ENCODE peak calls at places on chromosomes 4 and X, in seven cellular contexts. One of them, this sample, is unnamed.

GRCh38 chr4:142845293-142846070 is 619 bp downstream of the INPP4B start:
- DNase-seq in cardiac muscle cell: peak; percentile 54
- DNase-seq in stimulated activated CD4-positive, alpha-beta T cell treated with anti-CD3 and anti-CD28 coated beads, Interleukin-4, amount 100 ng/mL, for 48 hours: no peak
- DNase-seq in pons: no peak
- DNase-seq in NCI-H510A: no peak
- DNase-seq in BJ: no peak
- DNase-seq in mucosa of gallbladder: no peak
- DNase-seq in this sample: peak; percentile 67

GRCh38 chrX:57121162-57121741 is at the start of gene SPIN2B:
- DNase-seq in pons: peak; percentile 63
- DNase-seq in stimulated activated CD4-positive, alpha-beta T cell treated with anti-CD3 and anti-CD28 coated beads, Interleukin-4, amount 100 ng/mL, for 48 hours: peak; percentile 79
- DNase-seq in cardiac muscle cell: peak; percentile 88
- DNase-seq in NCI-H510A: peak; percentile 69
- DNase-seq in mucosa of gallbladder: peak; percentile 72
- DNase-seq in BJ: peak; percentile 22
- DNase-seq in this sample: peak; percentile 97

GRCh38 chrX:136156560-136157117 is 9.3 kb downstream of the FHL1 start:
- DNase-seq in stimulated activated CD4-positive, alpha-beta T cell treated with anti-CD3 and anti-CD28 coated beads, Interleukin-4, amount 100 ng/mL, for 48 hours: no peak
- DNase-seq in NCI-H510A: no peak
- DNase-seq in mucosa of gallbladder: no peak
- DNase-seq in BJ: no peak
- DNase-seq in cardiac muscle cell: no peak
- DNase-seq in pons: no peak
- DNase-seq in this sample: no peak

GRCh38 chr4:136461533-136461932 is 1070.8 kb downstream of the PCDH18 start:
- DNase-seq in mucosa of gallbladder: no peak
- DNase-seq in cardiac muscle cell: no peak
- DNase-seq in pons: no peak
- DNase-seq in NCI-H510A: no peak
- DNase-seq in stimulated activated CD4-positive, alpha-beta T cell treated with anti-CD3 and anti-CD28 coated beads, Interleukin-4, amount 100 ng/mL, for 48 hours: no peak
- DNase-seq in BJ: no peak
- DNase-seq in this sample: no peak

GRCh38 chrX:45479196-45479834 is 278.6 kb upstream of the DIPK2B start:
- DNase-seq in pons: no peak
- DNase-seq in cardiac muscle cell: no peak
- DNase-seq in BJ: peak; percentile 73
- DNase-seq in mucosa of gallbladder: no peak
- DNase-seq in stimulated activated CD4-positive, alpha-beta T cell treated with anti-CD3 and anti-CD28 coated beads, Interleukin-4, amount 100 ng/mL, for 48 hours: no peak
- DNase-seq in NCI-H510A: no peak
- DNase-seq in this sample: no peak

GRCh38 chr4:121156822-121157769 is 7.0 kb downstream of the TNIP3 start:
- DNase-seq in pons: peak; percentile 53
- DNase-seq in mucosa of gallbladder: no peak
- DNase-seq in stimulated activated CD4-positive, alpha-beta T cell treated with anti-CD3 and anti-CD28 coated beads, Interleukin-4, amount 100 ng/mL, for 48 hours: no peak
- DNase-seq in cardiac muscle cell: peak; percentile 63
- DNase-seq in BJ: no peak
- DNase-seq in NCI-H510A: no peak
- DNase-seq in this sample: peak; percentile 85

GRCh38 chr4:114659386-114660008 is 60.9 kb downstream of the UGT8 start:
- DNase-seq in pons: peak; percentile 97
- DNase-seq in stimulated activated CD4-positive, alpha-beta T cell treated with anti-CD3 and anti-CD28 coated beads, Interleukin-4, amount 100 ng/mL, for 48 hours: peak; percentile 4
- DNase-seq in cardiac muscle cell: peak; percentile 80
- DNase-seq in NCI-H510A: peak; percentile 6
- DNase-seq in BJ: no peak
- DNase-seq in mucosa of gallbladder: peak; percentile 62
- DNase-seq in this sample: peak; percentile 83

GRCh38 chr4:38202223-38202622 is 242.0 kb downstream of the PTTG2 start:
- DNase-seq in mucosa of gallbladder: no peak
- DNase-seq in NCI-H510A: no peak
- DNase-seq in stimulated activated CD4-positive, alpha-beta T cell treated with anti-CD3 and anti-CD28 coated beads, Interleukin-4, amount 100 ng/mL, for 48 hours: no peak
- DNase-seq in cardiac muscle cell: no peak
- DNase-seq in pons: no peak
- DNase-seq in BJ: no peak
- DNase-seq in this sample: no peak

GRCh38 chr4:26248647-26249046 is 72.2 kb upstream of the RBPJ start:
- DNase-seq in pons: peak; percentile 22
- DNase-seq in cardiac muscle cell: no peak
- DNase-seq in BJ: no peak
- DNase-seq in stimulated activated CD4-positive, alpha-beta T cell treated with anti-CD3 and anti-CD28 coated beads, Interleukin-4, amount 100 ng/mL, for 48 hours: no peak
- DNase-seq in mucosa of gallbladder: peak; percentile 44
- DNase-seq in NCI-H510A: no peak
- DNase-seq in this sample: no peak

GRCh38 chr4:75235359-75235951 is 278.7 kb downstream of the RCHY1 start:
- DNase-seq in stimulated activated CD4-positive, alpha-beta T cell treated with anti-CD3 and anti-CD28 coated beads, Interleukin-4, amount 100 ng/mL, for 48 hours: no peak
- DNase-seq in BJ: no peak
- DNase-seq in NCI-H510A: no peak
- DNase-seq in pons: no peak
- DNase-seq in mucosa of gallbladder: no peak
- DNase-seq in cardiac muscle cell: no peak
- DNase-seq in this sample: no peak

GRCh38 chr4:79042079-79042674 is 102.9 kb upstream of the PAQR3 start:
- DNase-seq in BJ: no peak
- DNase-seq in mucosa of gallbladder: peak; percentile 34
- DNase-seq in stimulated activated CD4-positive, alpha-beta T cell treated with anti-CD3 and anti-CD28 coated beads, Interleukin-4, amount 100 ng/mL, for 48 hours: no peak
- DNase-seq in pons: peak; percentile 47
- DNase-seq in NCI-H510A: peak; percentile 6
- DNase-seq in cardiac muscle cell: peak; percentile 72
- DNase-seq in this sample: no peak

GRCh38 chrX:118627084-118627758 is 100.2 kb upstream of the IL13RA1 start:
- DNase-seq in NCI-H510A: no peak
- DNase-seq in BJ: no peak
- DNase-seq in pons: no peak
- DNase-seq in mucosa of gallbladder: no peak
- DNase-seq in cardiac muscle cell: no peak
- DNase-seq in stimulated activated CD4-positive, alpha-beta T cell treated with anti-CD3 and anti-CD28 coated beads, Interleukin-4, amount 100 ng/mL, for 48 hours: no peak
- DNase-seq in this sample: no peak

GRCh38 chr4:24657768-24658617 is 73.6 kb upstream of the DHX15 start:
- DNase-seq in mucosa of gallbladder: peak; percentile 66
- DNase-seq in BJ: no peak
- DNase-seq in cardiac muscle cell: no peak
- DNase-seq in NCI-H510A: no peak
- DNase-seq in stimulated activated CD4-positive, alpha-beta T cell treated with anti-CD3 and anti-CD28 coated beads, Interleukin-4, amount 100 ng/mL, for 48 hours: no peak
- DNase-seq in pons: peak; percentile 97
- DNase-seq in this sample: peak; percentile 72

GRCh38 chr4:776743-777441 is 49.0 kb downstream of the CPLX1 start:
- DNase-seq in mucosa of gallbladder: no peak
- DNase-seq in cardiac muscle cell: no peak
- DNase-seq in pons: no peak
- DNase-seq in stimulated activated CD4-positive, alpha-beta T cell treated with anti-CD3 and anti-CD28 coated beads, Interleukin-4, amount 100 ng/mL, for 48 hours: no peak
- DNase-seq in BJ: no peak
- DNase-seq in NCI-H510A: no peak
- DNase-seq in this sample: no peak

GRCh38 chr4:37549003-37549402 is 137.2 kb downstream of the RELL1 start:
- DNase-seq in mucosa of gallbladder: no peak
- DNase-seq in pons: no peak
- DNase-seq in cardiac muscle cell: no peak
- DNase-seq in NCI-H510A: no peak
- DNase-seq in BJ: no peak
- DNase-seq in stimulated activated CD4-positive, alpha-beta T cell treated with anti-CD3 and anti-CD28 coated beads, Interleukin-4, amount 100 ng/mL, for 48 hours: no peak
- DNase-seq in this sample: no peak

GRCh38 chr4:4490041-4490440 is 51.8 kb downstream of the STX18 start:
- DNase-seq in BJ: no peak
- DNase-seq in NCI-H510A: no peak
- DNase-seq in stimulated activated CD4-positive, alpha-beta T cell treated with anti-CD3 and anti-CD28 coated beads, Interleukin-4, amount 100 ng/mL, for 48 hours: no peak
- DNase-seq in cardiac muscle cell: no peak
- DNase-seq in mucosa of gallbladder: no peak
- DNase-seq in pons: no peak
- DNase-seq in this sample: no peak